ENCODE peak calls at places on chromosomes 5 and 9, in five cellular contexts. O is vagina, Z is Peyer's patch, T is stomach, C is lower leg skin. Q is an unnamed sample.

GRCh38 chr5:83472213-83472507 is 616 bp downstream of the VCAN start:
- DNase-seq in O (no peak), Z (no peak), T (no peak), C (no peak), Q (no peak)

GRCh38 chr5:107680099-107680498 is 9.4 kb upstream of the EFNA5 start:
- DNase-seq in O (no peak), Z (no peak), T (no peak), C (no peak), Q (no peak)

GRCh38 chr5:67358186-67358585 is 161.6 kb upstream of the CD180 start:
- DNase-seq in O (no peak), Z (no peak), T (no peak), C (no peak), Q (no peak)

GRCh38 chr5:75463726-75464125 is 47.7 kb downstream of the CERT1 start:
- DNase-seq in O (no peak), Z (no peak), T (no peak), C (no peak), Q (no peak)

GRCh38 chr9:133597316-133597957 is 11.8 kb downstream of the FAM163B start:
- DNase-seq in O (no peak), Z (no peak), T (no peak), C (no peak), Q (no peak)

GRCh38 chr5:57012511-57012910 is 60.6 kb upstream of the MIER3 start:
- DNase-seq in O (no peak), Z (no peak), T (no peak), C (no peak), Q (no peak)

GRCh38 chr9:79562749-79563386 is 8.9 kb upstream of the TLE4 start:
- DNase-seq in O (no peak), Z (no peak), T (no peak), C (no peak), Q (no peak)

GRCh38 chr9:15136646-15137045 is 170.4 kb downstream of the TTC39B start:
- DNase-seq in O (no peak), Z (no peak), T (no peak), C (no peak), Q (no peak)

GRCh38 chr5:149456597-149457392 is 77.7 kb upstream of the IL17B start:
- DNase-seq in O (no peak), Z (no peak), T (no peak), C (no peak), Q (no peak)

GRCh38 chr9:34654317-34655083 is 2.5 kb downstream of the IL11RA start:
- DNase-seq in O (no peak), Z (no peak), T (peak), C (peak), Q (peak)

GRCh38 chr9:112065781-112066606 is 109.1 kb downstream of the SUSD1 start:
- DNase-seq in O (no peak), Z (peak), T (peak), C (no peak), Q (peak)

GRCh38 chr9:70600479-70600878 is 186.0 kb upstream of the KLF9 start:
- DNase-seq in O (no peak), Z (no peak), T (no peak), C (no peak), Q (no peak)

GRCh38 chr9:83111169-83111568 is 48.2 kb upstream of the RASEF start:
- DNase-seq in O (no peak), Z (no peak), T (no peak), C (no peak), Q (no peak)

GRCh38 chr5:112179290-112179689 is 239.8 kb downstream of the EPB41L4A start:
- DNase-seq in O (no peak), Z (no peak), T (no peak), C (no peak), Q (no peak)

GRCh38 chr5:76283670-76284069 is 119.4 kb upstream of the IQGAP2 start:
- DNase-seq in O (no peak), Z (no peak), T (no peak), C (no peak), Q (no peak)

GRCh38 chr9:89954229-89954628 is 349.4 kb downstream of the GADD45G start:
- DNase-seq in O (no peak), Z (no peak), T (no peak), C (no peak), Q (no peak)

GRCh38 chr5:141605523-141606277 is 13.1 kb downstream of the DIAPH1 start:
- DNase-seq in O (no peak), Z (peak), T (peak), C (no peak), Q (no peak)

GRCh38 chr5:74035521-74035937 is 409.5 kb downstream of the ARHGEF28 start:
- DNase-seq in O (no peak), Z (no peak), T (no peak), C (no peak), Q (no peak)

GRCh38 chr5:179368016-179368805 is 22.9 kb upstream of the ADAMTS2 start:
- DNase-seq in O (no peak), Z (no peak), T (no peak), C (no peak), Q (no peak)
- TF ChIP-seq POLR2A in O (no peak), Z (no peak), T (no peak), C (no peak), Q (no peak)

GRCh38 chr9:120927125-120928014 is 774 bp upstream of the TRAF1 start:
- DNase-seq in O (no peak), Z (no peak), T (no peak), C (no peak), Q (no peak)
- TF ChIP-seq POLR2A in O (no peak), Z (no peak), T (no peak), C (no peak), Q (no peak)

DNA sequence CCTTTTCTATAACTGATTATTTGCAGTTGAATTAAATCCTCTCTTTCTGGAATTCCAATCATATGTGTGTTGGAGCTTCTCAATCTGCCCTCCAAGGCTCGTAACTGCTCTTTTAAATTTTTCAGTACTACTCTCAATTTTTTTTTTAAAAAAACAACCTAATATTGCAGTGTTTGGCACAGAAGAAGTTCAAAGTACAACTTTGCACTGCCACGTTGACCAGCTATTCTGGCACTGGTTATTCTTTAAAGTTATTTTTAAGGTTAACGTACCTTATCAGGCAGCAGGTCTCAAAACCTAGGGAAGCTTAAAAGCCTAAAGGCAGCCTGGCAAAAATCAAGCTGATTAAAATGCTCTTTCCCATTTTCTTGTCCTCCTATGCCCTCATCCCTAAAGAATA is 120.5 kb downstream of the GHR start:
- DNase-seq in O (no peak), Z (no peak), T (no peak), C (no peak), Q (no peak)
- TF ChIP-seq POLR2A in O (no peak), Z (no peak), T (no peak), C (no peak), Q (no peak)

DNA sequence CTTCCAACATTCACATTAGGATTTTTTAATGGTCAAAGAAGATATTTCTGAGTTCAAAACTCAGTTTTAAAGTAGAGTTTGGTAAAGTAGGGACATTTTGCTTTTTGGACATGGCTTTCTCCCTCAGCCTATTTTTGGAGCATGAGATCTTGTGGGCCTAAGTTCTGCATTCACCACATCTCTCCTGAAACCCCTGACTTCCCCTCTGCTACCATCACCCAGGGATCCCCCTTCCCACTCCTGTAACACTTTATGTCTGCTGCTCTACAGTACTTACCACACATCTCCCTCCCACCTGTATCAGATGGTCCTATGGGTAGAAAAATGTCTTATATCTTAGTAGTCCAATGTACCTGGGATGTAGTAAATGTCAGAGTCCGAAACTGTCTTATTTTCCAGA is 48.2 kb upstream of the JAK2 start:
- DNase-seq in O (no peak), Z (no peak), T (no peak), C (no peak), Q (no peak)
- TF ChIP-seq POLR2A in O (no peak), Z (no peak), T (no peak), C (no peak), Q (no peak)

GRCh38 chr5:181236954-181237641 is 6.6 kb downstream of the RACK1 start:
- DNase-seq in O (no peak), Z (no peak), T (no peak), C (no peak), Q (no peak)
- TF ChIP-seq POLR2A in O (no peak), Z (no peak), T (no peak), C (no peak), Q (no peak)

GRCh38 chr5:150596313-150596712 is 44.1 kb upstream of the SYNPO start:
- DNase-seq in O (no peak), Z (no peak), T (no peak), C (no peak), Q (no peak)

GRCh38 chr5:150595466-150596031 is 44.9 kb upstream of the SYNPO start:
- DNase-seq in O (no peak), Z (no peak), T (no peak), C (no peak), Q (no peak)

GRCh38 chr5:150596826-150597225 is 43.6 kb upstream of the SYNPO start:
- DNase-seq in O (no peak), Z (no peak), T (no peak), C (no peak), Q (no peak)

GRCh38 chr5:150593593-150593992 is 46.9 kb upstream of the SYNPO start:
- DNase-seq in O (no peak), Z (no peak), T (no peak), C (no peak), Q (no peak)

GRCh38 chr5:150593996-150594395 is 46.5 kb upstream of the SYNPO start:
- DNase-seq in O (no peak), Z (no peak), T (no peak), C (no peak), Q (no peak)
- TF ChIP-seq POLR2A in O (no peak), Z (no peak), T (no peak), C (no peak), Q (no peak)

GRCh38 chr5:95823738-95824609 is 1.4 kb upstream of the GLRX start:
- DNase-seq in O (no peak), Z (peak), T (peak), C (peak), Q (no peak)
- TF ChIP-seq POLR2A in O (no peak), Z (no peak), T (no peak), C (no peak), Q (no peak)

GRCh38 chr9:96420468-96421219 is 2.5 kb upstream of the ZNF367 start:
- DNase-seq in O (no peak), Z (peak), T (no peak), C (no peak), Q (no peak)
- TF ChIP-seq POLR2A in O (no peak), Z (no peak), T (no peak), C (no peak), Q (no peak)